ENCODE peak calls at places on chromosomes 12 and 14, in five cellular contexts. C is astrocyte of the cerebellum, X is activated B cell treated with CpG ODN at 0.5 μM for 24 hours, A is tibial nerve, Y is PC-9. F is an unnamed sample.
A peak's percentile ranks its signal among the peaks of the same experiment; 100 is the strongest.

GRCh38 chr12:2461645-2462044 is 333.1 kb upstream of the FKBP4 start:
- DNase-seq in C (no peak), X (no peak), A (no peak), Y (no peak), F (no peak)

GRCh38 chr12:1473418-1473817 is 121.0 kb downstream of the FBXL14 start:
- DNase-seq in C (no peak), X (no peak), A (no peak), Y (no peak), F (no peak)

GRCh38 chr12:129902371-129903091 is 1.3 kb downstream of the TMEM132D start:
- DNase-seq in C (no peak), X (no peak), A (no peak), Y (no peak), F (no peak)

GRCh38 chr12:77685112-77685511 is 145.6 kb upstream of the NAV3 start:
- DNase-seq in C (peak; percentile 80), X (no peak), A (peak; percentile 40), Y (no peak), F (no peak)

GRCh38 chr14:50901361-50901760 is 29.5 kb downstream of the ABHD12B start:
- DNase-seq in C (no peak), X (no peak), A (no peak), Y (no peak), F (no peak)

GRCh38 chr14:63672417-63673180 is 30.9 kb upstream of the WDR89 start:
- DNase-seq in C (peak; percentile 3), X (no peak), A (no peak), Y (peak; percentile 39), F (no peak)

GRCh38 chr14:58882577-58883018 is 244.8 kb downstream of the DACT1 start:
- DNase-seq in C (peak; percentile 62), X (no peak), A (no peak), Y (no peak), F (no peak)

GRCh38 chr12:5232826-5233500 is 189.3 kb downstream of the KCNA5 start:
- DNase-seq in C (no peak), X (no peak), A (no peak), Y (no peak), F (no peak)

GRCh38 chr12:120168337-120168736 is 26.2 kb downstream of the GCN1 start:
- DNase-seq in C (no peak), X (no peak), A (no peak), Y (no peak), F (no peak)

GRCh38 chr14:76473381-76474263 is 97.7 kb downstream of the ESRRB start:
- DNase-seq in C (no peak), X (no peak), A (no peak), Y (no peak), F (no peak)

GRCh38 chr12:45279916-45280547 is 64.1 kb downstream of the ANO6 start:
- DNase-seq in C (no peak), X (no peak), A (no peak), Y (no peak), F (no peak)

GRCh38 chr12:27975222-27976136 is 2.9 kb upstream of the PTHLH start:
- DNase-seq in C (no peak), X (no peak), A (no peak), Y (no peak), F (no peak)

GRCh38 chr14:94591871-94592270 is 10.6 kb downstream of the SERPINA5 start:
- DNase-seq in C (no peak), X (no peak), A (no peak), Y (no peak), F (no peak)

GRCh38 chr12:124847675-124848074 is 16.0 kb downstream of the SCARB1 start:
- DNase-seq in C (no peak), X (no peak), A (no peak), Y (no peak), F (no peak)

GRCh38 chr14:77260631-77261030 is 10.4 kb downstream of the NGB start:
- DNase-seq in C (no peak), X (no peak), A (no peak), Y (no peak), F (no peak)

GRCh38 chr12:70157099-70157498 is 86.1 kb upstream of the CNOT2 start:
- DNase-seq in C (no peak), X (no peak), A (no peak), Y (no peak), F (no peak)

GRCh38 chr14:104462651-104463630 is 116.6 kb upstream of the C14orf180 start:
- DNase-seq in C (no peak), X (no peak), A (no peak), Y (no peak), F (no peak)

GRCh38 chr12:49564241-49565118 is 3.5 kb downstream of the MCRS1 start:
- DNase-seq in C (no peak), X (no peak), A (no peak), Y (no peak), F (no peak)

GRCh38 chr12:68971404-68971803 is 38.4 kb upstream of the CPM start:
- DNase-seq in C (no peak), X (no peak), A (no peak), Y (peak; percentile 62), F (no peak)

GRCh38 chr14:85195872-85196477 is 334.0 kb upstream of the FLRT2 start:
- DNase-seq in C (no peak), X (no peak), A (no peak), Y (no peak), F (no peak)
- TF ChIP-seq CTCF in C (peak; percentile 63), X (no peak), A (peak; percentile 26), Y (peak; percentile 48), F (peak; percentile 52)

GRCh38 chr12:56163533-56164344 is 5.6 kb downstream of the MYL6 start:
- DNase-seq in C (no peak), X (no peak), A (no peak), Y (no peak), F (no peak)

GRCh38 chr12:56161677-56162351 is 3.7 kb downstream of the MYL6 start:
- DNase-seq in C (no peak), X (no peak), A (no peak), Y (no peak), F (no peak)

GRCh38 chr12:56160894-56161667 is 2.9 kb downstream of the MYL6 start:
- DNase-seq in C (no peak), X (no peak), A (no peak), Y (no peak), F (no peak)

GRCh38 chr12:56164345-56164729 is 6.2 kb downstream of the MYL6 start:
- DNase-seq in C (no peak), X (no peak), A (no peak), Y (no peak), F (no peak)

DNA sequence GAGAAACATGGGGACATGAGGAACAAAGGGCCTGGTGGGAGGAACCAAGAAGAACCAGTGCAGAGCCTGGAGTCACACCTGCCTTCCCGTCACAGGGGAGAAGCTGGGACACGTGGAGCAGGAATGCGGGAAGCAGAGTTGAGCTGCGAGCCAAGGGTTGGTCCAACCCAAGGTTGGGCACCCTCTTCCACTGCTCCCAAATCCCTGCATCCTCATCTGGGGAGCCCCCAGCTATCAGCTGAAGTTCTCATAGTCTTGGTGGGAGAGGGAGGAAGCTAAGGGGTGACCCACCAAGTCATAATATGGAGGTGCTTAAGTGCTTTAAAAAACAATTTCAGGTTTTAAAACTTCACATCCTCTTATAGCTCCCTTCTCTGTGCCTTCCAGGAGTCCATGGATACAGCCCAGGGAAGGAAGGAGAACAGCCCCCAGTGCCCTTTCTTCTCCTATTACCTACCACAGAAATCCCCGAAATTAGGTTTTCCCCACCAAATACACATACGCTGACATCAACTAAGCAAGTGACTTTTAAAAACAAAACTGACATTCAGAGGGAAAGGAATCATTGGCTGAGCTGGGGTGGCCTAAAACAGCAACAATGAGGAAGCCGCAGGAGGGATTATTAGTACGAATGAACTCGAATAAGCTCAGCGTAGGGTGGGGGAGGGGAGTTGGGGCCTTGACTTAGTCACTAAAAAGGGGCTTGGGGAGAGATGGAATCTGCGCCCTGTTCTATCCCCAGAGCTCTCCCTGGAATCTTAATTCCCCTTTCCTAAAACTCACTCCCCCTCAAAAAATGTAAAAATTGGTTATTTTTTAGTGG is 4.5 kb downstream of the MYL6 start:
- DNase-seq in C (no peak), X (no peak), A (no peak), Y (no peak), F (no peak)
- TF ChIP-seq CTCF in C (no peak), X (no peak), A (no peak), Y (no peak), F (no peak)

GRCh38 chr12:96770239-96770780 is 136.7 kb upstream of the NEDD1 start:
- DNase-seq in C (no peak), X (no peak), A (no peak), Y (no peak), F (no peak)

GRCh38 chr12:96773031-96773430 is 134.0 kb upstream of the NEDD1 start:
- DNase-seq in C (no peak), X (no peak), A (no peak), Y (no peak), F (no peak)

GRCh38 chr12:96780330-96780729 is 126.7 kb upstream of the NEDD1 start:
- DNase-seq in C (no peak), X (no peak), A (no peak), Y (no peak), F (no peak)

GRCh38 chr12:96776908-96777307 is 130.1 kb upstream of the NEDD1 start:
- DNase-seq in C (no peak), X (no peak), A (no peak), Y (no peak), F (no peak)

GRCh38 chr12:96774501-96775256 is 132.4 kb upstream of the NEDD1 start:
- DNase-seq in C (no peak), X (no peak), A (no peak), Y (no peak), F (no peak)
- TF ChIP-seq CTCF in C (no peak), X (no peak), A (no peak), Y (no peak), F (no peak)

GRCh38 chr12:32679091-32679909 is at the start of gene DNM1L:
- DNase-seq in C (peak; percentile 89), X (peak; percentile 86), A (peak; percentile 82), Y (peak; percentile 87), F (peak; percentile 86)
- TF ChIP-seq CTCF in C (no peak), X (no peak), A (peak; percentile 49), Y (no peak), F (peak; percentile 16)

GRCh38 chr12:117453961-117454360 is 92.5 kb upstream of the NOS1 start:
- DNase-seq in C (no peak), X (no peak), A (no peak), Y (no peak), F (no peak)
- TF ChIP-seq CTCF in C (no peak), X (no peak), A (no peak), Y (no peak), F (no peak)

GRCh38 chr14:106442857-106443256 is 916.5 kb downstream of the TMEM121 start:
- DNase-seq in C (no peak), X (peak; percentile 39), A (no peak), Y (no peak), F (no peak)
- TF ChIP-seq CTCF in C (no peak), X (no peak), A (no peak), Y (peak; percentile 38), F (no peak)

DNA sequence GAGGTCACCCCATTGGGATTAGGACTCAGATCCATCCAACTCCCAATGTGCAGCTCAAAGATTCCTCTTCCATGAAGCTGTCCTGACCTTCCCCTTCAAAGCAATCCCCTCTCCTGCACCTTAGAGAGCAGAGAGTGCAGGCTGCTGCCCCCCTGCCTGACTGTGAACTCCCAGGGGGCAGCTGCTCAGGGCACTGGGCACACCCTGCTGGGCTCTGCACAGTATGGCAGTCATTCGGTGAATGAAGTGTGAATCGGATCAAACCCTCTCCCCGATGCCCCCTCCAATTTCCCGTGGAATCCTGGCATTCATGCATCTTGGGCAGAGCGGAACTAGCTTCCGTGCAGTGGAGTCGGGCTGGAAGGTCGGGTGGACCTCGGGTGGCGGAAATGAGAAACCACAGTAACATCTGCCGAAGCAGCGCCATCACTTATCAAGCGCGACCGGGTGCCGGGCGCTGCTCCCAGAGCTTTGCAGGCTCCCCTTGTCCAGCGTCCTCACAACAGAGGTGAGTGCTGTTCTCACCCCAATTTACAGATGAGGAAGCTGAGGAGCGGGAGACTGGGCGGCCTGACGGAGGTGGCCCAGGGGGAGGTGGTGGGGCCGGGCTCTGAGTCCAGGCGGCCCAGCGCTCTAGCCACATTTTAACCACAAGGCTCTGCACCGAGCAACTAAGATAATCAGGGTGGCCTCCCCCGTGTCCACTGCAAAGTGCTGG is 14.7 kb downstream of the GALNT9 start:
- DNase-seq in C (no peak), X (no peak), A (no peak), Y (no peak), F (no peak)
- TF ChIP-seq CTCF in C (no peak), X (no peak), A (no peak), Y (no peak), F (no peak)

F was measured in thoracic aorta.